ENCODE peak calls at places on chromosome 15, in seven cellular contexts. O is IMR-90; H is brain microvascular endothelial cell; A is upper lobe of right lung; J is CD8-positive, alpha-beta T cell; G is foreskin fibroblast; B is spleen. I is an unnamed sample.

GRCh38 chr15:62067448-62068044 is 769 bp downstream of the C2CD4A start:
- DNase-seq in O (no peak), H (no peak), A (peak; percentile 71), J (no peak), G (no peak), B (peak; percentile 82), I (no peak)

GRCh38 chr15:69093127-69093526 is 67.3 kb upstream of the GLCE start:
- DNase-seq in O (peak; percentile 12), H (no peak), A (no peak), J (no peak), G (no peak), B (no peak), I (no peak)

GRCh38 chr15:28086175-28086703 is 12.9 kb downstream of the OCA2 start:
- DNase-seq in O (peak; percentile 46), H (peak; percentile 58), A (no peak), J (peak; percentile 59), G (no peak), B (peak; percentile 72), I (peak; percentile 32)

GRCh38 chr15:80404719-80405553 is 754 bp downstream of the ARNT2 start:
- DNase-seq in O (peak; percentile 35), H (no peak), A (peak; percentile 68), J (no peak), G (no peak), B (no peak), I (no peak)

GRCh38 chr15:35141743-35142356 is 56.8 kb upstream of the NANOGP8 start:
- DNase-seq in O (peak; percentile 96), H (peak; percentile 17), A (no peak), J (no peak), G (peak; percentile 74), B (no peak), I (peak; percentile 19)

GRCh38 chr15:44501768-44502366 is 35.1 kb upstream of the EIF3J start:
- DNase-seq in O (peak; percentile 66), H (no peak), A (no peak), J (no peak), G (peak; percentile 20), B (no peak), I (peak; percentile 24)

GRCh38 chr15:31930967-31931366 is 99.3 kb upstream of the CHRNA7 start:
- DNase-seq in O (no peak), H (no peak), A (no peak), J (no peak), G (no peak), B (no peak), I (no peak)

GRCh38 chr15:65054333-65055200 is 9.4 kb downstream of the SLC51B start:
- DNase-seq in O (peak; percentile 68), H (peak; percentile 69), A (peak; percentile 84), J (peak; percentile 46), G (peak; percentile 59), B (peak; percentile 87), I (no peak)

GRCh38 chr15:49530106-49530505 is 90.5 kb downstream of the FAM227B start:
- DNase-seq in O (peak; percentile 19), H (no peak), A (no peak), J (no peak), G (peak; percentile 7), B (no peak), I (no peak)

DNA sequence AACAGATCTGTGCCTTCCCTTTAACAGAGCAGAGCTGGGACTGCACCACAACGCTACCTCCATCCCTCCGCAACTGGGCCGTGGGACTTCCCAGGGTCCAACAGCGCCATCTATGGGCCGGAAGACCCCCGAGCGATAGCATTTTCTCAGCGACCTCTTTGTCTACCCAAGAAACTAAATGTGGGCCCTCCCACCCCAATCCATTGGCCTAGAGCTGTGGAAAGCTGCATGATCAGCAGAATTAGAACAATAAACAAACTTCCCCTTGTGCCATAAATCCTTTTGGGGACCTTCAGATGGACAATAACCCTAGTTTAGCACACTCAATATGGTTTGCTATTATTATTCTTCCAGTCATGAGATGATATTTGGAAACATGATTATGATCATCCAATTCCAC is 74.8 kb upstream of the NTRK3 start:
- DNase-seq in O (peak; percentile 4), H (peak; percentile 7), A (no peak), J (no peak), G (no peak), B (no peak), I (no peak)
- TF ChIP-seq CTCF in O (peak; percentile 26), H (peak; percentile 56), A (peak; percentile 41), J (peak; percentile 34), G (peak; percentile 42), B (no peak), I (peak; percentile 50)

DNA sequence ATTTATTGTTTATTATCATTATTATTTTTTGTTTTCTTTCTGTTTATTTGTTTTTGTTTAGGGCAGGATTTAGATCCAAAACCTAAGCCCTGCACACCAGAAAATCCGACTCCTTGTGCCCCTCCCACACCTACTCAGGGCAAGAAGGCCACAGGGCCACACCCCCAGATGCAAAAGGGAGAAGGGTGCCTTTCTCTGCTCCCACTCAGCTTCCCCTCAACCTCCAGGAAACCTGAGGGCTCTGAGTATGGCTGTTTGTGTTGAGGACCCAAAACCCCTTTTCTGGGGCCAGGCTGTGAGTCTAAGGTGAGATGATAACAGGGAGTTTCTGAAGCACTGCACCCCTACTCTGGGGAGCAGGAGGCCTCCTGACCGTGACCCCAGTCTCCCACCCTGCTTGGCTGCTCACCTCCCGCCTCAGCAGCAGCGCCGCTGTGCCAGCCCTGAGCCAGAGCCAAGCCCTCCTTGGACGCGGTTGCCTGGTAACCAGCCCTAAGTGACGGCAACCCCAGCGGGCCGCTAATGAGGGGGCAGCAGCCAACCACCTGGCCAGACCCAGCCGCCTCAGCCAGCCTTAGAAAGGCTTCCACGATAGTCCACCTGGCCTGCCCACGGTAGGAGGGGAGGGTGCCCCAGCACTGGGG is 6.4 kb upstream of the C15orf39 start:
- DNase-seq in O (no peak), H (no peak), A (no peak), J (no peak), G (no peak), B (peak; percentile 75), I (no peak)
- H3K4me3 ChIP-seq in O (no peak overlapping the region), H (no peak overlapping the region), A (no peak overlapping the region), J (no peak overlapping the region), G (no peak overlapping the region), B (no peak overlapping the region), I (no peak overlapping the region)

GRCh38 chr15:48330855-48331795 is at the start of gene DUT:
- DNase-seq in O (peak; percentile 74), H (peak; percentile 59), A (peak; percentile 94), J (peak; percentile 83), G (peak; percentile 78), B (peak; percentile 97), I (peak; percentile 32)
- TF ChIP-seq CTCF in O (peak; percentile 16), H (peak; percentile 17), A (no peak), J (no peak), G (no peak), B (no peak), I (no peak)

DNA sequence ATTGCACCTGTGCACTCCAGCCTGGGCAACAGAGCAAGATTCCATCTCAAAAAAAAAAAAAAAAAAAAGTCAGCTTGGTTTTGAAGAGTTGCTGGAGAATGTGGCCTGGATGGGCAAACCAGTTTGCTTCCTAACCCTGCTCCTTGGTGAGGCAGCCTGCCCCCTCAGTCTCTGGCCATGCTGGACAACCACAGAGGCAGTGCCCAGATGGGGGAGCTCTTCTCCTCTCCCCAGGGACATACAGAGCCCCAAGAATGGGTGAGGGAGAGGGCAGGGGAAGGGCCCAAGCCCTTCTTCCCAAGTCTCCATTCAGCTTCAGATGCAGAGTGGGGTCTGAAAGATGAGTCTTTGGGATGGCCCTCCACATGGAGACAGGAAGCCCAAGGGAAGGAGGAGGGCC is 27.9 kb downstream of the CD276 start:
- DNase-seq in O (no peak), H (no peak), A (no peak), J (no peak), G (no peak), B (no peak), I (no peak)
- H3K4me3 ChIP-seq in O (no peak overlapping the region), H (no peak overlapping the region), A (no peak overlapping the region), J (no peak overlapping the region), G (no peak overlapping the region), B (no peak overlapping the region), I (no peak overlapping the region)

GRCh38 chr15:50908209-50909043 is at the start of gene AP4E1:
- DNase-seq in O (peak; percentile 91), H (peak; percentile 83), A (peak; percentile 96), J (peak; percentile 92), G (peak; percentile 87), B (peak; percentile 98), I (peak; percentile 85)
- TF ChIP-seq CTCF in O (peak; percentile 99), H (peak; percentile 92), A (peak; percentile 94), J (peak; percentile 94), G (peak; percentile 82), B (peak; percentile 98), I (peak; percentile 82)

GRCh38 chr15:78810003-78810376 is 1.3 kb downstream of the ADAMTS7 start:
- DNase-seq in O (no peak), H (peak; percentile 4), A (no peak), J (no peak), G (no peak), B (no peak), I (no peak)
- H3K4me3 ChIP-seq in O (peak overlapping the region; percentile 96), H (peak overlapping the region; percentile 66), A (peak overlapping the region; percentile 74), J (no peak overlapping the region), G (peak overlapping the region; percentile 53), B (peak overlapping the region; percentile 76), I (peak overlapping the region; percentile 55)

GRCh38 chr15:90875549-90875981 is 7.2 kb downstream of the FURIN start:
- DNase-seq in O (no peak), H (no peak), A (no peak), J (no peak), G (no peak), B (peak; percentile 71), I (no peak)
- TF ChIP-seq CTCF in O (no peak), H (no peak), A (no peak), J (no peak), G (no peak), B (no peak), I (no peak)

GRCh38 chr15:40769310-40770146 is at the start of gene C15orf62:
- DNase-seq in O (peak; percentile 31), H (no peak), A (peak; percentile 76), J (peak; percentile 82), G (no peak), B (peak; percentile 88), I (no peak)
- H3K4me3 ChIP-seq in O (no peak within 1 kb of the TSS), H (no peak within 1 kb of the TSS), A (no peak within 1 kb of the TSS), J (peak within 1 kb of the TSS; percentile 19), G (no peak within 1 kb of the TSS), B (no peak within 1 kb of the TSS), I (no peak within 1 kb of the TSS)

I was measured in astrocyte of the cerebellum.